ENCODE peak calls at places on chromosomes 11 and 22, in seven cellular contexts. L, Z, A, D, W, Y and M are unnamed samples.

GRCh38 chr11:833849-834311 is 1.1 kb downstream of the CD151 start:
- DNase-seq in L (no peak), Z (no peak), A (no peak), D (no peak), W (no peak), Y (no peak), M (no peak)

GRCh38 chr11:58637367-58637766 is 14.9 kb downstream of the CNTF start:
- DNase-seq in L (no peak), Z (no peak), A (no peak), D (no peak), W (no peak), Y (no peak), M (no peak)

GRCh38 chr22:42792909-42793847 is 63.9 kb downstream of the ARFGAP3 start:
- DNase-seq in L (no peak), Z (no peak), A (peak), D (no peak), W (no peak), Y (no peak), M (no peak)

GRCh38 chr11:85752890-85753581 is 57.9 kb downstream of the SYTL2 start:
- DNase-seq in L (no peak), Z (no peak), A (no peak), D (no peak), W (no peak), Y (no peak), M (no peak)

GRCh38 chr11:67356867-67357561 is 3.7 kb upstream of the POLD4 start:
- DNase-seq in L (peak), Z (no peak), A (peak), D (peak), W (peak), Y (peak), M (no peak)

GRCh38 chr11:1116666-1117390 is 40.9 kb upstream of the MUC5AC start:
- DNase-seq in L (no peak), Z (no peak), A (no peak), D (peak), W (no peak), Y (no peak), M (no peak)

GRCh38 chr11:114280696-114281095 is 15.5 kb upstream of the NNMT start:
- DNase-seq in L (peak), Z (peak), A (peak), D (peak), W (no peak), Y (peak), M (no peak)

GRCh38 chr11:73221451-73221850 is 3.4 kb downstream of the P2RY2 start:
- DNase-seq in L (no peak), Z (no peak), A (peak), D (no peak), W (no peak), Y (no peak), M (no peak)

GRCh38 chr22:39917776-39918493 is 17.1 kb downstream of the GRAP2 start:
- DNase-seq in L (peak), Z (no peak), A (no peak), D (no peak), W (no peak), Y (no peak), M (no peak)

GRCh38 chr22:31495343-31495742 is 993 bp upstream of the SFI1 start:
- DNase-seq in L (no peak), Z (no peak), A (no peak), D (no peak), W (no peak), Y (no peak), M (no peak)
- H3K4me3 ChIP-seq in L (peak), Z (peak), A (peak), D (peak), W (peak), Y (peak), M (no peak)

GRCh38 chr22:23787600-23787896 is 782 bp downstream of the SMARCB1 start:
- DNase-seq in L (no peak), Z (no peak), A (no peak), D (no peak), W (no peak), Y (no peak), M (no peak)
- H3K4me3 ChIP-seq in L (peak), Z (peak), A (peak), D (peak), W (peak), Y (peak), M (peak)

DNA sequence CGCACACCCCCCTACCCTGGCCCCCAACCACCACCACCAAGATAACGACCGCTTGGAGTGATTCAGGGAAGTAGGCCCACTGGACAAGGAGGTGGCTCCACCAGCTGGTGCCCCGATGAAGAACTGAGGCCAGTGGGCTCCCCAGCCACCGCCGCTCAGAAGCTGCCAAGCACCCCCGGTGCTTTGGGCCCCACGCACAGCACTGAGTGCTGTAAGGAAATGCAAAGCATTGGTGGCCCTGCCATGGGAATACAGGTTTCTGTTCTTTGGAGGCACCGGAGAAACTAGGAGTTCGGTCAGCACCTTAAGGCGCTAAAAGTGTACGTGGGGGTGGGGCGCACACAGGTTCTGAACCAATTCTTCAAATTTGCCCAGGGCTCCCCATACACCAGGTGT is 664 bp upstream of the PRSS23 start:
- DNase-seq in L (peak), Z (no peak), A (no peak), D (no peak), W (no peak), Y (peak), M (no peak)
- H3K4me3 ChIP-seq in L (peak), Z (peak), A (peak), D (peak), W (no peak), Y (peak), M (peak)

GRCh38 chr11:69771466-69771865 is 3.7 kb downstream of the FGF4 start:
- DNase-seq in L (no peak), Z (no peak), A (no peak), D (no peak), W (no peak), Y (no peak), M (no peak)
- H3K4me3 ChIP-seq in L (no peak), Z (no peak), A (no peak), D (no peak), W (no peak), Y (no peak), M (no peak)

DNA sequence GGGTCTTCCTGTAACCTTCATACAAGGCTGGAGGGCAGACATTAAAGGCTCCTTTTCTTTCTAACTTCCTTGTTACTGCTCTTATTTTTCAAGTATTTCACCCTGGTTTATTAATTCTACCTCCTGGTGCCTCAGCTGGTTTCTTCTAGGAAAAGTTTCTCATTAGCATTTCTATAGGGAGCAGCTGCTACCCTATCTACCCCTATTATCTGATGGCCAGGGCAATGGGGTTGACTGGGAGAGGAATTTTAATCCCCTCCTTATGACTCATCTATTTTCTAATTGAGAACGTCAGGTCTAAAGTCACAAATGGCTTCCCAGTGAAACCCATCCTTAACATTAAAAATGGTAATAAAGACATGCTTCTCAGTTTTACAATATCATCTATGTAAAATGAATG is 5.0 kb downstream of the MAP6 start:
- DNase-seq in L (no peak), Z (no peak), A (no peak), D (no peak), W (no peak), Y (no peak), M (no peak)
- H3K4me3 ChIP-seq in L (no peak), Z (no peak), A (no peak), D (no peak), W (no peak), Y (no peak), M (no peak)

GRCh38 chr11:24496371-24496727 is 504 bp upstream of the LUZP2 start:
- DNase-seq in L (peak), Z (no peak), A (no peak), D (no peak), W (no peak), Y (no peak), M (no peak)
- H3K4me3 ChIP-seq in L (peak), Z (peak), A (peak), D (peak), W (no peak), Y (peak), M (peak)

GRCh38 chr11:126991596-126991995 is 9.0 kb downstream of the KIRREL3 start:
- DNase-seq in L (peak), Z (no peak), A (no peak), D (no peak), W (no peak), Y (no peak), M (no peak)

GRCh38 chr11:126993599-126993998 is 7.0 kb downstream of the KIRREL3 start:
- DNase-seq in L (no peak), Z (no peak), A (no peak), D (no peak), W (no peak), Y (no peak), M (no peak)

GRCh38 chr11:126992065-126992803 is 8.3 kb downstream of the KIRREL3 start:
- DNase-seq in L (peak), Z (peak), A (no peak), D (no peak), W (no peak), Y (no peak), M (no peak)

GRCh38 chr11:126990716-126991480 is 9.7 kb downstream of the KIRREL3 start:
- DNase-seq in L (peak), Z (no peak), A (no peak), D (no peak), W (no peak), Y (no peak), M (no peak)

GRCh38 chr11:126992804-126993111 is 7.8 kb downstream of the KIRREL3 start:
- DNase-seq in L (peak), Z (no peak), A (no peak), D (no peak), W (no peak), Y (no peak), M (no peak)
- H3K4me3 ChIP-seq in L (no peak), Z (no peak), A (no peak), D (no peak), W (no peak), Y (no peak), M (peak)

GRCh38 chr22:31340765-31341247 is 5.3 kb downstream of the PATZ1 start:
- DNase-seq in L (no peak), Z (no peak), A (no peak), D (no peak), W (no peak), Y (no peak), M (no peak)
- H3K4me3 ChIP-seq in L (no peak), Z (no peak), A (no peak), D (no peak), W (no peak), Y (no peak), M (no peak)